ENCODE peak calls at places on chromosome 21, in four cellular contexts. One of them, this sample, is unnamed.

GRCh38 chr21:45622416-45623097 is 21.0 kb upstream of the PCBP3 start:
- DNase-seq in DND-41: no peak
- DNase-seq in uterus: no peak
- DNase-seq in astrocyte of the spinal cord: no peak
- DNase-seq in this sample: no peak

GRCh38 chr21:25639922-25640670 is 1.0 kb downstream of the JAM2 start:
- DNase-seq in DND-41: no peak
- DNase-seq in uterus: peak
- DNase-seq in astrocyte of the spinal cord: peak
- DNase-seq in this sample: no peak

GRCh38 chr21:45994086-45994661 is 12.6 kb downstream of the COL6A1 start:
- DNase-seq in DND-41: no peak
- DNase-seq in uterus: peak
- DNase-seq in astrocyte of the spinal cord: no peak
- DNase-seq in this sample: peak

GRCh38 chr21:45460011-45460565 is 55.1 kb downstream of the COL18A1 start:
- DNase-seq in DND-41: no peak
- DNase-seq in uterus: no peak
- DNase-seq in astrocyte of the spinal cord: no peak
- DNase-seq in this sample: no peak

GRCh38 chr21:46317710-46318463 is 5.8 kb downstream of the C21orf58 start:
- DNase-seq in DND-41: no peak
- DNase-seq in uterus: no peak
- DNase-seq in astrocyte of the spinal cord: no peak
- DNase-seq in this sample: no peak

GRCh38 chr21:44002511-44002910 is 9.6 kb upstream of the TRAPPC10 start:
- DNase-seq in DND-41: no peak
- DNase-seq in uterus: no peak
- DNase-seq in astrocyte of the spinal cord: no peak
- DNase-seq in this sample: no peak

GRCh38 chr21:44947930-44948331 is 8.1 kb downstream of the SLX9 start:
- DNase-seq in DND-41: no peak
- DNase-seq in uterus: peak
- DNase-seq in astrocyte of the spinal cord: no peak
- DNase-seq in this sample: no peak

GRCh38 chr21:41396452-41397107 is 29.5 kb upstream of the MX1 start:
- DNase-seq in DND-41: no peak
- DNase-seq in uterus: no peak
- DNase-seq in astrocyte of the spinal cord: no peak
- DNase-seq in this sample: no peak

GRCh38 chr21:46425061-46425460 is 33.6 kb upstream of the DIP2A start:
- DNase-seq in DND-41: no peak
- DNase-seq in uterus: no peak
- DNase-seq in astrocyte of the spinal cord: no peak
- DNase-seq in this sample: no peak

GRCh38 chr21:44983421-44984206 is 43.8 kb downstream of the SLX9 start:
- DNase-seq in DND-41: no peak
- DNase-seq in uterus: no peak
- DNase-seq in astrocyte of the spinal cord: no peak
- DNase-seq in this sample: no peak

GRCh38 chr21:34274001-34274400 is 89.8 kb upstream of the KCNE2 start:
- DNase-seq in DND-41: no peak
- DNase-seq in uterus: no peak
- DNase-seq in astrocyte of the spinal cord: peak
- DNase-seq in this sample: no peak

GRCh38 chr21:45831991-45832740 is 149.4 kb upstream of the COL6A1 start:
- DNase-seq in DND-41: no peak
- DNase-seq in uterus: peak
- DNase-seq in astrocyte of the spinal cord: peak
- DNase-seq in this sample: peak

GRCh38 chr21:42455196-42455595 is 40.8 kb downstream of the RSPH1 start:
- DNase-seq in DND-41: no peak
- DNase-seq in uterus: no peak
- DNase-seq in astrocyte of the spinal cord: no peak
- DNase-seq in this sample: no peak

GRCh38 chr21:44897326-44898010 is 23.2 kb downstream of the ITGB2 start:
- DNase-seq in DND-41: peak
- DNase-seq in uterus: no peak
- DNase-seq in astrocyte of the spinal cord: no peak
- DNase-seq in this sample: no peak

GRCh38 chr21:44871576-44872265 is 1.8 kb downstream of the PTTG1IP start:
- DNase-seq in DND-41: no peak
- DNase-seq in uterus: no peak
- DNase-seq in astrocyte of the spinal cord: peak
- DNase-seq in this sample: no peak

GRCh38 chr21:35357041-35357780 is 308.1 kb upstream of the RUNX1 start:
- DNase-seq in DND-41: no peak
- DNase-seq in uterus: no peak
- DNase-seq in astrocyte of the spinal cord: no peak
- DNase-seq in this sample: no peak

GRCh38 chr21:18403685-18404084 is at the start of gene TMPRSS15:
- DNase-seq in DND-41: no peak
- DNase-seq in uterus: no peak
- DNase-seq in astrocyte of the spinal cord: no peak
- DNase-seq in this sample: no peak

GRCh38 chr21:46048926-46049889 is 48.7 kb upstream of the COL6A2 start:
- DNase-seq in DND-41: no peak
- DNase-seq in uterus: peak
- DNase-seq in astrocyte of the spinal cord: peak
- DNase-seq in this sample: peak

GRCh38 chr21:41612674-41613250 is 104.8 kb upstream of the TMPRSS2 start:
- DNase-seq in DND-41: peak
- DNase-seq in uterus: peak
- DNase-seq in astrocyte of the spinal cord: peak
- DNase-seq in this sample: peak

GRCh38 chr21:32790626-32791025 is 19.1 kb upstream of the PAXBP1 start:
- DNase-seq in DND-41: no peak
- DNase-seq in uterus: no peak
- DNase-seq in astrocyte of the spinal cord: no peak
- DNase-seq in this sample: no peak

GRCh38 chr21:32940079-32941014 is 85.4 kb upstream of the OLIG2 start:
- DNase-seq in DND-41: peak
- DNase-seq in uterus: no peak
- DNase-seq in astrocyte of the spinal cord: peak
- DNase-seq in this sample: no peak

GRCh38 chr21:39581414-39581813 is 31.3 kb upstream of the B3GALT5 start:
- DNase-seq in DND-41: no peak
- DNase-seq in uterus: no peak
- DNase-seq in astrocyte of the spinal cord: no peak
- DNase-seq in this sample: peak
- TF ChIP-seq CTCF in DND-41: peak
- TF ChIP-seq CTCF in uterus: no peak
- TF ChIP-seq CTCF in astrocyte of the spinal cord: no peak
- TF ChIP-seq CTCF in this sample: no peak

GRCh38 chr21:36569511-36569910 is 89.6 kb upstream of the CLDN14 start:
- DNase-seq in DND-41: no peak
- DNase-seq in uterus: no peak
- DNase-seq in astrocyte of the spinal cord: no peak
- DNase-seq in this sample: peak
- TF ChIP-seq CTCF in DND-41: no peak
- TF ChIP-seq CTCF in uterus: no peak
- TF ChIP-seq CTCF in astrocyte of the spinal cord: no peak
- TF ChIP-seq CTCF in this sample: no peak

GRCh38 chr21:31786164-31786920 is 54.4 kb upstream of the SCAF4 start:
- DNase-seq in DND-41: no peak
- DNase-seq in uterus: no peak
- DNase-seq in astrocyte of the spinal cord: no peak
- DNase-seq in this sample: no peak
- TF ChIP-seq CTCF in DND-41: no peak
- TF ChIP-seq CTCF in uterus: no peak
- TF ChIP-seq CTCF in astrocyte of the spinal cord: no peak
- TF ChIP-seq CTCF in this sample: no peak

DNA sequence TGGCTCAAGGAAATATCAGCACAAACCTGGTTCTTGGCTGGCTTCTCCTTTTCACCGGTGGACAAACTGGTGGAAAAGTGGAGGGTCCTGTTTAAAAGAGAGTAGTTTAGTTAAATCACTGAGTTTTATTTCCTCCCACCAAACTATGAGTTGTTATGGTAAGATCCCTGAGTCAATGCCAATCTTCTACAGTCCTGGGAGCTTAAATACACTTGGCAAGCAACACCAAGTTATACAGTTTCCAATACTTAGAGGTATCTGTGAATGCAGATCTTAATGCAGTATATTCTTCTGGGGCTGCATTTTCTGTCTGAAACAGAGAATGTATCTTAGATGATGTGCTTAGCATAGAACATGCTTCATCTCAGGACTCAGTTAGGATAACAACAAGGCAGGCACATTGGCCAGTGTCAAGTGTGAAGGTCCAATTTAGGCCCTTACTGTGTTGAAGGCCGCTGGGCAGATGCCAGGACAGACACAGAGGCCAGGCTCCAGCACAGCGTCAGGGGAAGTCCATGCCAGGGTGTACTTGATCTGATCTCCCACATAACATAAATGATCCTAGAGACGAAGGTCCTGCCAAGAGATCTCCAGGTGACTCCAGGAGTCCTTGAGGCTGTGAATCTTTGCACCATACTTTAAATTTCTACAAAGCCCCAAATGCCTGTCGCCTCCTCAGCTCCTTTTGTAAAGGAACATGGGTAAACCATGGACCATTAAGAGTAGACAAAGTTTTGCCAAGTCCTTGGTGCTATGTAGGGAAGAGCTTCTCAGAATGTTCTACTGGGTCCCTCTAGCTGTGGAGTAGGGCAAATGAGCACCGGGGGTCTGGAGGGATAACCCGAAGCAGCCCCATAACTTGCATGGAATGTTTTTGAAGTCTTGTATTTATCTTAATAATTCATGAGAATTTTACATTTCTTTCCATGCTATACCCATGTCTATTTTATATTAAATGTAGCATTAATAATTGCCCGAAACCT is 76.8 kb downstream of the KCNJ15 start:
- DNase-seq in DND-41: no peak
- DNase-seq in uterus: no peak
- DNase-seq in astrocyte of the spinal cord: no peak
- DNase-seq in this sample: no peak
- TF ChIP-seq CTCF in DND-41: no peak
- TF ChIP-seq CTCF in uterus: no peak
- TF ChIP-seq CTCF in astrocyte of the spinal cord: peak
- TF ChIP-seq CTCF in this sample: peak

GRCh38 chr21:29798840-29799239 is 141.0 kb downstream of the GRIK1 start:
- DNase-seq in DND-41: no peak
- DNase-seq in uterus: no peak
- DNase-seq in astrocyte of the spinal cord: no peak
- DNase-seq in this sample: no peak

GRCh38 chr21:29801122-29801521 is 138.7 kb downstream of the GRIK1 start:
- DNase-seq in DND-41: no peak
- DNase-seq in uterus: no peak
- DNase-seq in astrocyte of the spinal cord: no peak
- DNase-seq in this sample: no peak

GRCh38 chr21:29800051-29800450 is 139.7 kb downstream of the GRIK1 start:
- DNase-seq in DND-41: no peak
- DNase-seq in uterus: no peak
- DNase-seq in astrocyte of the spinal cord: no peak
- DNase-seq in this sample: no peak

GRCh38 chr21:29793712-29794111 is 146.1 kb downstream of the GRIK1 start:
- DNase-seq in DND-41: no peak
- DNase-seq in uterus: no peak
- DNase-seq in astrocyte of the spinal cord: no peak
- DNase-seq in this sample: no peak

DNA sequence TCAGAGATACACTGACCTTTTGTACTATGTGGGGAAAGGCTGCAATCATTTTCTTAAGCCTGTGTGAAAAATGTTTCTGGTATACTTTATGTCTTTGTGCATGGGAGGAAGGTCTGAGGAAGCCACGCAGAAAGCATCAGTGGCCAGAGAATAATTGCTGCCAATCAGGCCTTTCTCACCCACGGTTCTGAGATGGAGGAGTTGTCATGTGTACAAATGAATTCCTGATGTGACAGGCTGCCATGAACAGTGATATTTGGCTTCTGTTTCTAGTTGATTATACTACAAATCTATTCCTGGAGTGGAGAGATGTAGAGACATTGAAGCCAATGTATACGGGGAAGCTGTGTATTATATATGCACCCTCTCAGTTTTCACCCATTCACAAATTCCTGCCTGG is 142.6 kb downstream of the GRIK1 start:
- DNase-seq in DND-41: no peak
- DNase-seq in uterus: no peak
- DNase-seq in astrocyte of the spinal cord: no peak
- DNase-seq in this sample: no peak
- TF ChIP-seq CTCF in DND-41: no peak
- TF ChIP-seq CTCF in uterus: no peak
- TF ChIP-seq CTCF in astrocyte of the spinal cord: no peak
- TF ChIP-seq CTCF in this sample: no peak